ENCODE peak calls at places on chromosome 21, in seven cellular contexts. A is thoracic aorta, V is BE2C, U is glutamatergic neuron, J is psoas muscle, S is fibroblast of mammary gland, L is stomach. G is an unnamed sample.
A peak's percentile ranks its signal among the peaks of the same experiment; 100 is the strongest.

GRCh38 chr21:17044696-17045095 is 468.1 kb upstream of the CXADR start:
- DNase-seq in S (no peak), L (no peak), V (no peak), A (no peak), J (no peak), U (no peak), G (no peak)

GRCh38 chr21:21668198-21668597 is 670.0 kb downstream of the NCAM2 start:
- DNase-seq in S (no peak), L (no peak), U (no peak), V (no peak), A (no peak), J (no peak), G (no peak)

GRCh38 chr21:39775816-39776215 is 30.8 kb downstream of the IGSF5 start:
- DNase-seq in V (no peak), A (no peak), U (no peak), J (no peak), L (no peak), S (no peak), G (no peak)

GRCh38 chr21:27112186-27112585 is 145.3 kb upstream of the ADAMTS5 start:
- DNase-seq in U (no peak), A (no peak), V (no peak), J (no peak), L (no peak), S (peak; percentile 19), G (no peak)

GRCh38 chr21:42348762-42349161 is 2.0 kb downstream of the TFF2 start:
- DNase-seq in U (no peak), J (no peak), A (no peak), L (no peak), V (no peak), S (no peak), G (no peak)

GRCh38 chr21:16587671-16588379 is 858.0 kb downstream of the USP25 start:
- DNase-seq in L (no peak), J (no peak), V (peak; percentile 45), S (peak; percentile 89), U (peak; percentile 22), A (no peak), G (peak; percentile 80)

GRCh38 chr21:34603002-34603709 is 11.8 kb downstream of the RCAN1 start:
- DNase-seq in J (peak; percentile 84), A (peak; percentile 35), V (peak; percentile 81), U (peak; percentile 88), S (peak; percentile 69), L (peak; percentile 89), G (peak; percentile 68)

GRCh38 chr21:34956416-34957316 is 92.4 kb downstream of the RUNX1 start:
- DNase-seq in L (no peak), A (no peak), U (no peak), V (no peak), J (no peak), S (no peak), G (no peak)

GRCh38 chr21:29523646-29524045 is 224.9 kb downstream of the BACH1 start:
- DNase-seq in J (no peak), A (no peak), V (no peak), U (no peak), S (peak; percentile 65), L (no peak), G (peak; percentile 8)

GRCh38 chr21:34612557-34612956 is 2.4 kb downstream of the RCAN1 start:
- DNase-seq in U (no peak), J (no peak), A (no peak), V (no peak), L (no peak), S (no peak), G (no peak)

GRCh38 chr21:32712043-32712442 is 15.8 kb downstream of the SYNJ1 start:
- DNase-seq in L (no peak), A (no peak), S (no peak), V (no peak), U (no peak), J (no peak), G (no peak)

GRCh38 chr21:21039624-21040023 is 41.4 kb downstream of the NCAM2 start:
- DNase-seq in S (no peak), A (no peak), U (no peak), V (no peak), J (no peak), L (no peak), G (no peak)

GRCh38 chr21:42207426-42207825 is 11.5 kb upstream of the ABCG1 start:
- DNase-seq in S (no peak), L (peak; percentile 0), V (no peak), A (no peak), J (no peak), U (no peak), G (no peak)

GRCh38 chr21:35616090-35616489 is 444.2 kb downstream of the SETD4 start:
- DNase-seq in J (no peak), L (no peak), A (no peak), V (no peak), S (peak; percentile 80), U (no peak), G (peak; percentile 44)

GRCh38 chr21:33360281-33360680 is 35.5 kb downstream of the IFNAR1 start:
- DNase-seq in A (no peak), L (no peak), V (no peak), J (no peak), U (no peak), S (peak; percentile 85), G (no peak)

GRCh38 chr21:42358937-42359336 is 7.4 kb downstream of the TFF1 start:
- DNase-seq in L (no peak), U (no peak), S (no peak), V (no peak), J (no peak), A (no peak), G (no peak)

GRCh38 chr21:33364830-33365229 is 38.4 kb upstream of the IFNGR2 start:
- DNase-seq in L (no peak), U (no peak), J (no peak), V (no peak), S (no peak), A (no peak), G (no peak)

GRCh38 chr21:20789696-20790095 is 208.5 kb upstream of the NCAM2 start:
- DNase-seq in L (no peak), U (no peak), J (no peak), A (no peak), S (peak; percentile 71), V (no peak), G (peak; percentile 64)

GRCh38 chr21:27954806-27955205 is 987.9 kb upstream of the ADAMTS5 start:
- DNase-seq in V (no peak), A (no peak), S (no peak), L (no peak), U (no peak), J (no peak), G (no peak)

GRCh38 chr21:17560377-17560776 is 47.5 kb downstream of the CXADR start:
- DNase-seq in U (no peak), A (no peak), V (no peak), L (no peak), J (no peak), S (no peak), G (no peak)

GRCh38 chr21:29221259-29221744 is 77.4 kb upstream of the BACH1 start:
- DNase-seq in L (no peak), U (no peak), S (no peak), J (no peak), A (no peak), V (no peak), G (no peak)

GRCh38 chr21:38766987-38767722 is 38.6 kb upstream of the ETS2 start:
- DNase-seq in J (no peak), V (no peak), U (no peak), A (no peak), S (no peak), L (peak; percentile 29), G (peak; percentile 34)

GRCh38 chr21:33292724-33293123 is 26.6 kb downstream of the IL10RB start:
- DNase-seq in A (no peak), V (no peak), S (no peak), U (no peak), J (no peak), L (no peak), G (no peak)

GRCh38 chr21:36211660-36212512 is 55.3 kb downstream of the DOP1B start:
- DNase-seq in L (no peak), S (peak; percentile 90), U (no peak), A (no peak), V (no peak), J (no peak), G (peak; percentile 28)

GRCh38 chr21:33339135-33339534 is 14.4 kb downstream of the IFNAR1 start:
- DNase-seq in V (no peak), U (no peak), S (no peak), J (no peak), L (no peak), A (no peak), G (no peak)

GRCh38 chr21:39048064-39048463 is 135.2 kb downstream of the PSMG1 start:
- DNase-seq in L (no peak), A (no peak), U (peak; percentile 60), S (peak; percentile 15), V (peak; percentile 62), J (no peak), G (peak; percentile 94)

GRCh38 chr21:45305831-45306230 is 18.1 kb upstream of the POFUT2 start:
- DNase-seq in V (peak; percentile 1), L (no peak), J (no peak), U (no peak), S (no peak), A (no peak), G (no peak)
- TF ChIP-seq CTCF in V (no peak), L (no peak), J (no peak), U (no peak), S (no peak), A (no peak), G (no peak)

GRCh38 chr21:31479714-31480113 is 135.7 kb upstream of the TIAM1 start:
- DNase-seq in J (no peak), U (no peak), L (no peak), A (no peak), S (no peak), V (no peak), G (no peak)

GRCh38 chr21:31479222-31479621 is 135.2 kb upstream of the TIAM1 start:
- DNase-seq in A (no peak), V (no peak), L (no peak), U (no peak), J (no peak), S (no peak), G (no peak)

GRCh38 chr21:31473685-31474345 is 129.8 kb upstream of the TIAM1 start:
- DNase-seq in S (no peak), L (no peak), J (no peak), U (no peak), V (no peak), A (no peak), G (no peak)

GRCh38 chr21:31475223-31475622 is 131.2 kb upstream of the TIAM1 start:
- DNase-seq in J (no peak), L (no peak), S (no peak), V (no peak), A (no peak), U (no peak), G (no peak)

GRCh38 chr21:31476551-31477120 is 132.6 kb upstream of the TIAM1 start:
- DNase-seq in J (no peak), A (no peak), U (no peak), V (no peak), L (no peak), S (peak; percentile 24), G (no peak)
- TF ChIP-seq CTCF in J (no peak), A (no peak), U (no peak), V (no peak), L (no peak), S (peak; percentile 3), G (no peak)

GRCh38 chr21:40841524-40842196 is 5.3 kb downstream of the DSCAM start:
- DNase-seq in S (no peak), J (no peak), V (peak; percentile 12), U (peak; percentile 87), A (no peak), L (peak; percentile 67), G (no peak)
- TF ChIP-seq CTCF in S (no peak), J (no peak), V (no peak), U (peak; percentile 68), A (no peak), L (peak; percentile 24), G (no peak)

GRCh38 chr21:37220981-37221664 is 46.0 kb downstream of the VPS26C start:
- DNase-seq in J (peak; percentile 95), S (peak; percentile 94), U (peak; percentile 97), A (peak; percentile 94), V (peak; percentile 99), L (peak; percentile 93), G (peak; percentile 92)
- TF ChIP-seq CTCF in J (no peak), S (no peak), U (no peak), A (no peak), V (peak; percentile 67), L (no peak), G (peak; percentile 27)

G was measured in MCF 10A.